ENCODE peak calls at places on chromosomes 11 and 22, in ten cellular contexts. N is pancreas, P is heart right ventricle, S is K562, M is body of pancreas, I is lung, H is dorsolateral prefrontal cortex, R is IMR-90, L is PC-9, D is thoracic aorta. A is an unnamed sample. For H3K27me3, the result is how much of the 10 kb centered on the place peaks cover.

GRCh38 chr11:134449713-134450112 is 37.7 kb upstream of the B3GAT1 start:
- DNase-seq in N (no peak), P (no peak), S (no peak), M (no peak), I (no peak), H (no peak), R (no peak), L (no peak), D (no peak), A (no peak)

GRCh38 chr22:36823177-36823839 is 6.5 kb upstream of the PVALB start:
- DNase-seq in N (no peak), P (no peak), S (no peak), M (no peak), I (no peak), H (no peak), R (peak), L (no peak), D (no peak), A (no peak)

GRCh38 chr11:68825603-68826002 is 16.1 kb downstream of the CPT1A start:
- DNase-seq in N (peak), P (no peak), S (no peak), M (peak), I (no peak), H (no peak), R (no peak), L (peak), D (no peak), A (no peak)

GRCh38 chr11:6200975-6201374 is 2.0 kb downstream of the OR52W1 start:
- DNase-seq in N (no peak), P (peak), S (no peak), M (no peak), I (peak), H (no peak), R (no peak), L (no peak), D (no peak), A (no peak)

GRCh38 chr22:49088801-49089791 is 738.6 kb downstream of the BRD1 start:
- DNase-seq in N (no peak), P (no peak), S (no peak), M (no peak), I (no peak), H (no peak), R (no peak), L (no peak), D (no peak), A (no peak)

GRCh38 chr11:65165847-65166317 is 4.2 kb upstream of the SPDYC start:
- DNase-seq in N (no peak), P (no peak), S (no peak), M (peak), I (no peak), H (no peak), R (no peak), L (no peak), D (no peak), A (no peak)

GRCh38 chr22:17418890-17419324 is 49.6 kb downstream of the CECR2 start:
- DNase-seq in N (no peak), P (peak), S (no peak), M (no peak), I (no peak), H (no peak), R (no peak), L (no peak), D (no peak), A (no peak)

GRCh38 chr22:21651521-21652009 is 9.5 kb downstream of the SDF2L1 start:
- DNase-seq in N (no peak), P (no peak), S (no peak), M (no peak), I (no peak), H (no peak), R (no peak), L (no peak), D (no peak), A (no peak)

GRCh38 chr22:45007946-45008852 is 1.6 kb downstream of the PHF21B start:
- DNase-seq in N (no peak), P (no peak), S (peak), M (no peak), I (no peak), H (no peak), R (no peak), L (no peak), D (no peak), A (no peak)

GRCh38 chr11:102669664-102670063 is 35.9 kb downstream of the MMP27 start:
- DNase-seq in N (no peak), P (no peak), S (no peak), M (no peak), I (no peak), H (no peak), R (peak), L (no peak), D (no peak), A (no peak)

GRCh38 chr11:36455658-36456111 is 54.4 kb downstream of the TRAF6 start:
- DNase-seq in N (peak), P (peak), S (no peak), M (peak), I (no peak), H (no peak), R (peak), L (peak), D (peak), A (no peak)

GRCh38 chr11:134478611-134479010 is 66.6 kb upstream of the B3GAT1 start:
- DNase-seq in N (no peak), P (no peak), S (no peak), M (no peak), I (no peak), H (no peak), R (no peak), L (no peak), D (no peak), A (no peak)

GRCh38 chr11:122696662-122697061 is 41.1 kb downstream of the UBASH3B start:
- DNase-seq in N (no peak), P (no peak), S (peak), M (no peak), I (no peak), H (no peak), R (no peak), L (no peak), D (no peak), A (peak)

GRCh38 chr22:37189011-37189466 is 992 bp upstream of the C1QTNF6 start:
- DNase-seq in N (no peak), P (no peak), S (no peak), M (no peak), I (no peak), H (no peak), R (no peak), L (peak), D (no peak), A (no peak)

GRCh38 chr22:49046546-49047305 is 780.9 kb downstream of the BRD1 start:
- DNase-seq in N (peak), P (peak), S (peak), M (peak), I (no peak), H (peak), R (no peak), L (no peak), D (no peak), A (no peak)

GRCh38 chr11:4808476-4808875 is 4.3 kb upstream of the OR52R1 start:
- DNase-seq in N (no peak), P (no peak), S (no peak), M (no peak), I (no peak), H (no peak), R (peak), L (no peak), D (no peak), A (no peak)

GRCh38 chr22:50544078-50544745 is 1.5 kb upstream of the KLHDC7B start:
- DNase-seq in N (peak), P (peak), S (no peak), M (peak), I (peak), H (peak), R (peak), L (peak), D (no peak), A (peak)

GRCh38 chr11:84691830-84692229 is 935.3 kb downstream of the DLG2 start:
- DNase-seq in N (no peak), P (no peak), S (no peak), M (no peak), I (no peak), H (no peak), R (no peak), L (no peak), D (no peak), A (no peak)

GRCh38 chr11:35518766-35519165 is 6.7 kb downstream of the PAMR1 start:
- DNase-seq in N (no peak), P (no peak), S (no peak), M (no peak), I (no peak), H (no peak), R (no peak), L (no peak), D (no peak), A (no peak)

GRCh38 chr11:77175869-77176539 is 48.0 kb downstream of the MYO7A start:
- DNase-seq in N (no peak), P (peak), S (no peak), M (no peak), I (no peak), H (no peak), R (no peak), L (no peak), D (no peak), A (no peak)

GRCh38 chr11:61589961-61590360 is 9.1 kb upstream of the SYT7 start:
- DNase-seq in N (no peak), P (no peak), S (no peak), M (no peak), I (no peak), H (no peak), R (no peak), L (no peak), D (no peak), A (no peak)

GRCh38 chr22:39435616-39436015 is 21.2 kb upstream of the MGAT3 start:
- DNase-seq in N (no peak), P (no peak), S (no peak), M (no peak), I (no peak), H (no peak), R (no peak), L (no peak), D (no peak), A (no peak)

GRCh38 chr22:39434243-39434653 is 22.6 kb upstream of the MGAT3 start:
- DNase-seq in N (no peak), P (no peak), S (no peak), M (no peak), I (no peak), H (peak), R (no peak), L (no peak), D (no peak), A (no peak)

GRCh38 chr22:39433476-39434242 is 23.2 kb upstream of the MGAT3 start:
- DNase-seq in N (no peak), P (no peak), S (no peak), M (no peak), I (no peak), H (peak), R (no peak), L (no peak), D (no peak), A (no peak)

GRCh38 chr22:39432361-39432811 is 24.4 kb upstream of the MGAT3 start:
- DNase-seq in N (no peak), P (no peak), S (no peak), M (no peak), I (no peak), H (no peak), R (no peak), L (no peak), D (no peak), A (no peak)

GRCh38 chr22:39434721-39435120 is 22.1 kb upstream of the MGAT3 start:
- DNase-seq in N (no peak), P (no peak), S (no peak), M (no peak), I (no peak), H (peak), R (no peak), L (no peak), D (no peak), A (no peak)
- TF ChIP-seq CTCF in N (no peak), P (no peak), S (no peak), M (no peak), I (no peak), H (no peak), R (no peak), L (no peak), D (no peak), A (no peak)

GRCh38 chr11:62689421-62690183 is at the start of gene LRRN4CL:
- DNase-seq in N (no peak), P (peak), S (no peak), M (peak), I (peak), H (no peak), R (peak), L (no peak), D (no peak), A (no peak)

DNA sequence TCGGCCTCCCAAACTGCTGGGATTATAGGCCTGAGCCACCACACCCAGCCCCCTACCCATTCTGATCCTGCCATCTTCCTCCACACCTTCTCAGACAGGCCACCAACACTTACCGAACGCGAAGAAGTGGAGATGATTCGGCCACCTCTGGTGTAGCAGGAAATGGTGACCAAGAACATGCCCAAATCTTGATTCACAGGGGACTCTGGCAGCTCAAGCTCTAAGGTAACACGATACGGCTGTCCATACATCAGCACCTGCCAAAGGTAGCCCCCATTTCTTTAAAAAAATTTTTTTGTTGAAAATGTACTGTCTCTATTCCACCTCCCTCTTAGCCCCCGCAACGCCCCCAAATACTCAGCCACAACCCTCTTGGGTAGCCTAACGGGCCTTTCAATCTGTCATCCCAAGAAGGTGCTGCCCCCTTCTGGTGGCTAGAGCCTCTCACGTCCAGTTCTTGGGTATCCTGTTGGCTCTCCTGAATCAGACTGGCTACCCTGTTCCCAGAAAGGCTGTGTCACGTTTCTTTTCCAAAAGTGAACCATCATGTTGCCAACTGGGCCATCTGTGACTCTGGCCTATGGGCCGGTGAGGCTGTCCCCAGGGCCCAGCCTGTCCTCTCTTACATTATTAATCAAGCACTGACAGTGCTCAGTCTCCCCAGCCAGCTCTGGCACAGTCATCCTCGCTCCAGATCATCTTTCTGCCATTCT is 5.3 kb upstream of the LRRN4CL start:
- DNase-seq in N (peak), P (peak), S (peak), M (peak), I (peak), H (peak), R (peak), L (no peak), D (peak), A (no peak)
- H3K4me3 ChIP-seq in N (no peak), P (no peak), S (no peak), M (no peak), I (no peak), H (no peak), R (no peak), L (no peak), D (no peak), A (no peak)

GRCh38 chr11:2151500-2152257 is 9.3 kb downstream of the INS start:
- DNase-seq in N (peak), P (peak), S (peak), M (peak), I (peak), H (peak), R (peak), L (peak), D (peak), A (peak)

GRCh38 chr11:2148253-2149000 is 9.2 kb upstream of the IGF2 start:
- DNase-seq in N (no peak), P (no peak), S (no peak), M (no peak), I (no peak), H (no peak), R (no peak), L (no peak), D (no peak), A (no peak)

GRCh38 chr11:2147391-2147790 is 8.2 kb upstream of the IGF2 start:
- DNase-seq in N (no peak), P (no peak), S (no peak), M (no peak), I (no peak), H (no peak), R (no peak), L (no peak), D (no peak), A (no peak)

GRCh38 chr11:2149471-2150205 is 10.4 kb upstream of the IGF2 start:
- DNase-seq in N (no peak), P (no peak), S (no peak), M (no peak), I (no peak), H (no peak), R (no peak), L (no peak), D (no peak), A (no peak)

GRCh38 chr11:2150206-2150847 is 10.7 kb downstream of the INS start:
- DNase-seq in N (no peak), P (no peak), S (no peak), M (no peak), I (no peak), H (no peak), R (peak), L (no peak), D (no peak), A (no peak)
- H3K27me3 ChIP-seq in N (under half), P (half or more), S (under half), M (under half), I (under half), H (under half), R (half or more), L (under half), D (under half), A (under half)

GRCh38 chr11:57567210-57567511 is 311 bp downstream of the UBE2L6 start:
- DNase-seq in N (no peak), P (no peak), S (no peak), M (no peak), I (no peak), H (no peak), R (peak), L (no peak), D (no peak), A (no peak)

GRCh38 chr11:57566564-57567209 is 785 bp downstream of the UBE2L6 start:
- DNase-seq in N (no peak), P (no peak), S (peak), M (no peak), I (no peak), H (no peak), R (no peak), L (no peak), D (no peak), A (no peak)

GRCh38 chr11:57567512-57568329 is at the start of gene UBE2L6:
- DNase-seq in N (peak), P (peak), S (peak), M (peak), I (peak), H (peak), R (no peak), L (no peak), D (peak), A (peak)

GRCh38 chr11:57566035-57566504 is 1.4 kb downstream of the UBE2L6 start:
- DNase-seq in N (no peak), P (no peak), S (no peak), M (no peak), I (no peak), H (no peak), R (peak), L (no peak), D (no peak), A (peak)

DNA sequence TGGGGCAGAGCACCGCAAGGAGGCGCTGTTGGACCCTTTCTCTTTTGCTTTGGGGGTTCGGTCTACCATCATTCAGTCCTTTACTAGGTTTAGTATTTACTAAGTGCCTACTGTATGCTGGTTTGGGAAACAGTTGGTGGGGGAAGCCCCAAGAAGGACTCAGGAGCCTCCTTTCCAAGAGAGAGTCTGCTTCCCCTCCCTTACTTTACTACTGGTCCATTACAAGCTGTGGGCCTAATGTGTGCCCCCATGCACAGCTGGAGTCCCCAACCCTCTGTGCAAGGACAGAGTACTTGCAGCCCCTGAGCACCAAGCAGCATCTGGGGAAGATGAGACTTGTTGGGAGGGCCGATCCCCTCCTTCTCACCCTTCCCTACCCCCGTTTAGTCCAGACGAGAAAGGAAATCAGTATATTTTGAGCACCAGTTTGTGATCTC is 876 bp upstream of the UBE2L6 start:
- DNase-seq in N (no peak), P (peak), S (no peak), M (no peak), I (peak), H (no peak), R (peak), L (peak), D (no peak), A (peak)
- TF ChIP-seq CTCF in N (no peak), P (no peak), S (peak), M (peak), I (peak), H (peak), R (peak), L (peak), D (peak), A (peak)

GRCh38 chr11:118076754-118077281 is at the start of gene TMPRSS4:
- DNase-seq in N (peak), P (no peak), S (no peak), M (peak), I (peak), H (no peak), R (no peak), L (peak), D (no peak), A (no peak)

GRCh38 chr11:118074785-118075184 is 2.1 kb upstream of the TMPRSS4 start:
- DNase-seq in N (no peak), P (no peak), S (no peak), M (no peak), I (no peak), H (no peak), R (no peak), L (peak), D (no peak), A (no peak)

GRCh38 chr11:118073554-118073953 is 3.3 kb upstream of the TMPRSS4 start:
- DNase-seq in N (no peak), P (no peak), S (no peak), M (no peak), I (no peak), H (no peak), R (no peak), L (no peak), D (no peak), A (no peak)

GRCh38 chr11:118071416-118072030 is 5.4 kb upstream of the TMPRSS4 start:
- DNase-seq in N (no peak), P (no peak), S (no peak), M (no peak), I (no peak), H (no peak), R (no peak), L (no peak), D (no peak), A (no peak)

GRCh38 chr11:118074091-118074685 is 2.7 kb upstream of the TMPRSS4 start:
- DNase-seq in N (no peak), P (no peak), S (no peak), M (no peak), I (no peak), H (no peak), R (no peak), L (no peak), D (no peak), A (no peak)
- H3K4me3 ChIP-seq in N (no peak), P (no peak), S (no peak), M (no peak), I (no peak), H (no peak), R (no peak), L (no peak), D (no peak), A (no peak)